ENCODE peak calls at places on chromosome 7, in four cellular contexts. R is foreskin fibroblast, A is T-cell, M is fibroblast of the aortic adventitia. H is an unnamed sample.
A peak's percentile ranks its signal among the peaks of the same experiment; 100 is the strongest.

GRCh38 chr7:34373940-34374339 is 284.1 kb upstream of the NPSR1 start:
- DNase-seq in R (peak; percentile 36), A (no peak), M (peak; percentile 10), H (no peak)

GRCh38 chr7:2261611-2262010 is 19.6 kb downstream of the NUDT1 start:
- DNase-seq in R (no peak), A (peak; percentile 23), M (no peak), H (peak; percentile 82)

GRCh38 chr7:132066776-132067175 is 509.5 kb downstream of the PLXNA4 start:
- DNase-seq in R (peak; percentile 67), A (no peak), M (peak; percentile 43), H (no peak)

GRCh38 chr7:78400038-78400437 is 601.5 kb downstream of the PHTF2 start:
- DNase-seq in R (no peak), A (no peak), M (no peak), H (no peak)

GRCh38 chr7:106089647-106090046 is 22.5 kb downstream of the SYPL1 start:
- DNase-seq in R (no peak), A (no peak), M (no peak), H (no peak)

GRCh38 chr7:99596408-99596955 is 1.6 kb upstream of the TMEM225B start:
- DNase-seq in R (no peak), A (no peak), M (no peak), H (no peak)

GRCh38 chr7:3880221-3880935 is 579.3 kb downstream of the SDK1 start:
- DNase-seq in R (no peak), A (no peak), M (no peak), H (no peak)

GRCh38 chr7:147096629-147097028 is 980.0 kb downstream of the CNTNAP2 start:
- DNase-seq in R (no peak), A (no peak), M (no peak), H (no peak)

GRCh38 chr7:41010418-41010817 is 692.5 kb downstream of the INHBA start:
- DNase-seq in R (peak; percentile 76), A (no peak), M (peak; percentile 49), H (no peak)

GRCh38 chr7:31875424-31875823 is 188.4 kb downstream of the PPP1R17 start:
- DNase-seq in R (no peak), A (no peak), M (no peak), H (no peak)

GRCh38 chr7:24708244-24708643 is 49.0 kb downstream of the GSDME start:
- DNase-seq in R (peak; percentile 40), A (no peak), M (peak; percentile 53), H (no peak)

GRCh38 chr7:322111-322671 is 32.2 kb downstream of the FOXL3 start:
- DNase-seq in R (peak; percentile 66), A (peak; percentile 80), M (peak; percentile 17), H (peak; percentile 95)

GRCh38 chr7:119197172-119197871 is 972.8 kb downstream of the ANKRD7 start:
- DNase-seq in R (no peak), A (no peak), M (no peak), H (no peak)

GRCh38 chr7:114392686-114393085 is 21.9 kb upstream of the FOXP2 start:
- DNase-seq in R (peak; percentile 52), A (no peak), M (no peak), H (no peak)

GRCh38 chr7:48376263-48376662 is 205.0 kb downstream of the ABCA13 start:
- DNase-seq in R (peak; percentile 3), A (no peak), M (no peak), H (no peak)

GRCh38 chr7:44801890-44802289 is 5.4 kb downstream of the PPIA start:
- DNase-seq in R (peak; percentile 46), A (no peak), M (no peak), H (no peak)

GRCh38 chr7:55436457-55436856 is 71.3 kb downstream of the LANCL2 start:
- DNase-seq in R (no peak), A (no peak), M (no peak), H (no peak)

H was measured in spleen.